ENCODE peak calls at places on chromosomes 4 and X, in nine cellular contexts. E is astrocyte of the spinal cord; J is HFF-Myc; M is effector memory CD8-positive, alpha-beta T cell; G is choroid plexus epithelial cell; P is hypothalamus; N is aorta; U is LoVo; T is left ventricle myocardium superior. C is an unnamed sample.

GRCh38 chr4:6308890-6309643 is 39.4 kb downstream of the WFS1 start:
- DNase-seq in U (no peak), G (no peak), N (no peak), J (no peak), T (peak; percentile 68), M (peak; percentile 5), P (no peak), E (no peak), C (no peak)

GRCh38 chr4:163515198-163515597 is 20.7 kb downstream of the TMA16 start:
- DNase-seq in E (no peak), P (no peak), T (no peak), M (no peak), J (no peak), N (no peak), G (no peak), U (no peak), C (no peak)

GRCh38 chr4:73676881-73677323 is 56.7 kb upstream of the RASSF6 start:
- DNase-seq in N (no peak), J (no peak), G (peak; percentile 70), T (no peak), U (peak; percentile 46), E (peak; percentile 50), P (no peak), M (no peak), C (no peak)

GRCh38 chr4:45442466-45442865 is 681.4 kb downstream of the GABRG1 start:
- DNase-seq in T (no peak), J (no peak), M (no peak), U (peak; percentile 20), E (peak; percentile 18), G (peak; percentile 43), P (no peak), N (no peak), C (no peak)

GRCh38 chr4:40736910-40737309 is 12.8 kb upstream of the NSUN7 start:
- DNase-seq in N (no peak), E (peak; percentile 47), G (peak; percentile 70), J (no peak), P (no peak), M (no peak), U (peak; percentile 24), T (no peak), C (no peak)

GRCh38 chr4:74293558-74293957 is 14.7 kb upstream of the EPGN start:
- DNase-seq in G (no peak), M (no peak), J (no peak), N (no peak), U (no peak), P (no peak), T (no peak), E (no peak), C (no peak)

GRCh38 chrX:132561974-132562373 is 73.1 kb upstream of the MBNL3 start:
- DNase-seq in M (no peak), N (no peak), T (no peak), J (no peak), U (no peak), E (no peak), G (no peak), P (no peak), C (no peak)

GRCh38 chrX:39813631-39814246 is 284.0 kb downstream of the BCOR start:
- DNase-seq in G (peak; percentile 37), J (no peak), U (no peak), P (peak; percentile 24), T (peak; percentile 84), N (peak; percentile 87), E (peak; percentile 79), M (no peak), C (peak; percentile 62)

GRCh38 chr4:141654098-141654497 is 17.7 kb downstream of the IL15 start:
- DNase-seq in N (no peak), P (no peak), E (peak; percentile 25), G (peak; percentile 25), T (peak; percentile 25), U (peak; percentile 12), J (no peak), M (no peak), C (no peak)

GRCh38 chrX:58044130-58044529 is 133.9 kb upstream of the ZXDA start:
- DNase-seq in E (no peak), U (no peak), N (no peak), M (no peak), T (no peak), G (no peak), P (no peak), J (no peak), C (no peak)

GRCh38 chrX:49876750-49877149 is 2.5 kb upstream of the USP27X start:
- DNase-seq in N (no peak), T (no peak), E (peak; percentile 8), G (peak; percentile 47), M (peak; percentile 21), J (no peak), U (peak; percentile 19), P (no peak), C (no peak)

GRCh38 chr4:75848891-75849290 is 53.4 kb downstream of the PPEF2 start:
- DNase-seq in N (no peak), J (no peak), M (no peak), G (peak; percentile 76), U (no peak), E (peak; percentile 50), T (no peak), P (no peak), C (no peak)